ENCODE peak calls at places on chromosomes 5 and 9, in five cellular contexts. E is right lobe of liver, U is AG04449, H is thoracic aorta, D is endothelial cell. Z is an unnamed sample.

GRCh38 chr9:12718482-12719026 is 25.4 kb downstream of the TYRP1 start:
- DNase-seq in H (no peak), U (peak; percentile 53), E (no peak), D (peak; percentile 5), Z (no peak)

GRCh38 chr5:37888476-37888875 is 48.6 kb upstream of the GDNF start:
- DNase-seq in U (no peak), D (no peak), H (no peak), E (no peak), Z (peak; percentile 83)

GRCh38 chr5:145484195-145484594 is 350.9 kb downstream of the PRELID2 start:
- DNase-seq in H (no peak), E (no peak), D (no peak), U (peak; percentile 38), Z (peak; percentile 67)

GRCh38 chr9:97747201-97747965 is 50.2 kb upstream of the XPA start:
- DNase-seq in E (no peak), U (no peak), D (no peak), H (no peak), Z (peak; percentile 58)

GRCh38 chr9:127915801-127916664 is 808 bp downstream of the ST6GALNAC4 start:
- DNase-seq in D (no peak), H (no peak), U (no peak), E (no peak), Z (no peak)

GRCh38 chr9:133632806-133633680 is 3.1 kb upstream of the DBH start:
- DNase-seq in U (no peak), E (no peak), H (no peak), D (no peak), Z (no peak)

GRCh38 chr9:93801120-93801519 is 154.0 kb downstream of the BARX1 start:
- DNase-seq in D (no peak), E (no peak), U (no peak), H (no peak), Z (no peak)

GRCh38 chr9:113807173-113808061 is 68.7 kb upstream of the ZNF618 start:
- DNase-seq in E (peak; percentile 60), U (no peak), H (no peak), D (peak; percentile 54), Z (peak; percentile 21)

GRCh38 chr5:816176-816575 is 31.6 kb upstream of the ZDHHC11B start:
- DNase-seq in D (no peak), E (no peak), U (no peak), H (no peak), Z (no peak)

GRCh38 chr9:129021091-129021490 is 7.0 kb downstream of the SH3GLB2 start:
- DNase-seq in E (no peak), H (no peak), U (no peak), D (no peak), Z (no peak)

GRCh38 chr5:117359895-117360294 is 785.3 kb upstream of the SEMA6A start:
- DNase-seq in H (no peak), E (no peak), U (no peak), D (no peak), Z (no peak)

GRCh38 chr9:76827286-76828080 is 63.2 kb downstream of the PCA3 start:
- DNase-seq in E (no peak), D (no peak), U (no peak), H (no peak), Z (no peak)

GRCh38 chr9:108934323-108934885 is at the start of gene ABITRAM:
- DNase-seq in U (peak; percentile 7), E (peak; percentile 87), H (peak; percentile 15), D (peak; percentile 70), Z (peak; percentile 51)

DNA sequence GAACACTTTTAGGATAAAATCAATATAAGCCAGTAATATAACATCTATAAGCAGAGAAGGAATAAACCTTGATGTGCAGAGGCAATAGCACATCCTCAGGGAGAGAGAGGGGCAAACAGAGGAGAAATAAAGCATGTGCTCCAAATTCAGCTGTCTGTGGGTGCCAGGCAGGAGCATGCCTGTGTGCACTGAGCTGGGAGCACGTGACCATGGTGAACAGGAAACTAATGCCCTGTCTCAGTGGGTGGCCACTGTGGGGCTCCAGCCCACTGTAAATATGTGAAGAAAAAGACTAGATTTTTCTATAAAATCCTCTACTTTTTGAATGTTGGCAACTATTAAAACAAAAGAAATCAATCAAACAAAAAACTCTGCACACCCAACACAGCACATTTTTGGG is 55.3 kb downstream of the FYB1 start:
- DNase-seq in U (no peak), E (no peak), H (no peak), D (no peak), Z (no peak)
- TF ChIP-seq CTCF in U (no peak), E (no peak), H (no peak), D (no peak), Z (no peak)

GRCh38 chr5:124232517-124232916 is 513.9 kb downstream of the ZNF608 start:
- DNase-seq in D (no peak), U (no peak), E (no peak), H (no peak), Z (no peak)
- TF ChIP-seq CTCF in D (no peak), U (no peak), E (no peak), H (no peak), Z (no peak)

DNA sequence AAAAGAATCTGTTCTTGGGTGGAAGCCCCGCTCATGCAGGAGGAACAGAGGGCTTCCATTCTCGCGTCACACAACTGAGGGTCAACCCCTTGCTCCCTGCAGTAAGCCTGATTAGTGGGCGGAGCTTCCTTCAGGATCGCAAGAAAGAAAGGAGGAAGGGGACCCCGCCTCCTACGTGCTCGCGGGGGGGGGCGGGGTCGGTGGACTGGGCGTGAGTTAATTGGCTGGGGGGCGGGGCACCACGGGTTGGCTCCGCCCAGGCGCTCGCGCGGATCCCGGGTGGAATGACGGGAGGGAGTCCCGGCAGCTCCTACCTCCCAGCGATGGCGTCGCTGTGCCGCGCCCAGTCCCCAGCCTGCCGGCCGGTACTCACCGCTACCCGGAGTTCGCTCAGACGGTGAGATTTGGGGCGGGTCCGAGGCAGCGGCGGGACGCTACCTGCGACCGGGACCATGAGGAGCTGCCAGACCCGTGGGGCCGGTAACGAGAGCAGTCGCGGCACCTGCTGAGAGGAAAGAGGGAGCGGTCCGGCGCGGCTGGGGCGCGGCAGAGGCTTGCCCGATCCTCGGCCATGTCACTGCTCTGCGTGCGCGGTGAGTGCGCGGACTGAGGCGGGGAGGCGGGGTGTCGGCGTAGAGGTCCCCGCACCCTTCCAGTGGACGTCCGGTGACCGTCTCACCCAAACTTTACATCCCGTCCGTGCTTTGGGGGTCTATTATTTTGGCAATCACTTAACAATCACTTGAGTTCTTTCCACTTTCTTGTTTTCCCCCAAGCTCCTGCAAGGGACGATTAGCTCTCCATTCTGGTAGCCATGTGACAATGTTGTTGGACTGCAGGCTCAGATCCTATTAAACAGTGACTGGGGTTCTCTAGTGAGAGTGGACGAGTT is at the start of gene UNC13B:
- DNase-seq in H (peak; percentile 91), D (peak; percentile 96), U (no peak), E (peak; percentile 98), Z (peak; percentile 86)
- TF ChIP-seq CTCF in H (peak; percentile 27), D (no peak), U (no peak), E (peak; percentile 40), Z (peak; percentile 63)

GRCh38 chr5:159971931-159972461 is 36.9 kb upstream of the TTC1 start:
- DNase-seq in D (peak; percentile 49), E (no peak), H (no peak), U (no peak), Z (no peak)
- TF ChIP-seq CTCF in D (no peak), E (no peak), H (no peak), U (no peak), Z (no peak)

GRCh38 chr5:77973253-77973609 is 197.1 kb upstream of the TBCA start:
- DNase-seq in U (no peak), D (peak; percentile 51), H (no peak), E (no peak), Z (no peak)
- TF ChIP-seq CTCF in U (no peak), D (peak; percentile 5), H (no peak), E (no peak), Z (no peak)

DNA sequence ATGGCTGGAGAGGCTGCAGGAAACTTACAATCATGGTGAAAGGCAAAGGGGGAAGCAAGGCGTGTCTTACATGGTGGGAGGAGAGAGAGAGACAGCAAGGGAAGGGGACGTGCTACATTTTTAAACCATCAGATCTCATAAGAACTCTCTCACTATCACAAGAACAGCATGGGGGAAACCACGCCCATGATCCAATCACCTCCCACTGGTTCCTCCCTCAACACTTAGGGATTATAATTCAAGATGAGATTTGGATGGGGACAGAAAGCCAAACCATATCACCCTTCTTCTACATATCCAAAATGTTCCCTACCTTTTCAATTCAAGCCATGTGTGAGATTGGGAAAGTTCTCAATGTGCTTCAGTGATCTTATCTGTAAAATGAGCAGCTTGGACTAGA is 22.9 kb upstream of the GLRX start:
- DNase-seq in H (no peak), U (no peak), E (no peak), D (no peak), Z (no peak)
- TF ChIP-seq CTCF in H (no peak), U (no peak), E (no peak), D (no peak), Z (no peak)

Z was measured in HFFc6.